ENCODE peak calls at places on chromosomes 5 and 9, in six cellular contexts. S is stomach, E is SK-N-SH, W is A549, F is sigmoid colon, Y is transverse colon. T is an unnamed sample.

GRCh38 chr9:124743686-124744348 is 27.3 kb downstream of the NR6A1 start:
- DNase-seq in W (no peak), S (no peak), F (no peak), E (no peak), Y (no peak), T (no peak)

GRCh38 chr9:71001780-71002386 is 119.5 kb downstream of the TRPM3 start:
- DNase-seq in F (no peak), S (peak), Y (peak), E (peak), W (no peak), T (no peak)

GRCh38 chr9:126494264-126494663 is 119.5 kb upstream of the LMX1B start:
- DNase-seq in W (no peak), Y (no peak), F (no peak), S (no peak), E (no peak), T (no peak)

GRCh38 chr5:148733601-148734438 is 79.5 kb upstream of the HTR4 start:
- DNase-seq in E (peak), F (peak), S (peak), Y (peak), W (peak), T (peak)

GRCh38 chr5:81853005-81853357 is 102.1 kb upstream of the SSBP2 start:
- DNase-seq in E (no peak), S (no peak), W (no peak), F (no peak), Y (no peak), T (no peak)

GRCh38 chr5:122844136-122844915 is 1.1 kb upstream of the SNX24 start:
- DNase-seq in W (no peak), F (no peak), Y (peak), E (no peak), S (peak), T (no peak)

GRCh38 chr5:131773805-131774204 is 23.0 kb downstream of the FNIP1 start:
- DNase-seq in F (no peak), S (no peak), Y (no peak), E (no peak), W (no peak), T (no peak)

GRCh38 chr9:649128-650074 is 192.1 kb upstream of the DMRT1 start:
- DNase-seq in E (no peak), S (no peak), Y (no peak), F (no peak), W (no peak), T (no peak)

GRCh38 chr5:370959-371810 is 49.7 kb downstream of the AHRR start:
- DNase-seq in Y (peak), F (no peak), E (no peak), S (peak), W (no peak), T (no peak)

GRCh38 chr5:177546262-177546741 is 8.1 kb downstream of the FAM193B start:
- DNase-seq in W (peak), E (no peak), Y (no peak), S (no peak), F (peak), T (no peak)

GRCh38 chr9:6440405-6440804 is 27.4 kb downstream of the UHRF2 start:
- DNase-seq in S (no peak), F (no peak), Y (no peak), W (no peak), E (no peak), T (no peak)

GRCh38 chr5:35030426-35030825 is 17.3 kb downstream of the AGXT2 start:
- DNase-seq in W (no peak), E (no peak), F (no peak), S (no peak), Y (no peak), T (no peak)

GRCh38 chr9:68454579-68455334 is 85.9 kb downstream of the TMEM252 start:
- DNase-seq in W (no peak), S (no peak), Y (no peak), E (no peak), F (peak), T (no peak)

GRCh38 chr9:19373527-19373926 is 6.5 kb downstream of the RPS6 start:
- DNase-seq in F (no peak), Y (no peak), S (no peak), W (no peak), E (no peak), T (no peak)

GRCh38 chr9:85577353-85577952 is 164.3 kb downstream of the AGTPBP1 start:
- DNase-seq in W (no peak), F (no peak), S (no peak), Y (no peak), E (no peak), T (no peak)

GRCh38 chr5:63596254-63596653 is 366.0 kb downstream of the HTR1A start:
- DNase-seq in Y (no peak), E (no peak), S (no peak), W (no peak), F (no peak), T (no peak)

GRCh38 chr5:78905084-78905938 is 79.8 kb downstream of the ARSB start:
- DNase-seq in S (no peak), E (no peak), F (no peak), W (no peak), Y (no peak), T (no peak)

GRCh38 chr9:95031711-95032461 is 285.6 kb downstream of the FANCC start:
- DNase-seq in E (no peak), Y (no peak), W (no peak), S (peak), F (no peak), T (no peak)

GRCh38 chr5:97545856-97546570 is 363.0 kb upstream of the RIOK2 start:
- DNase-seq in F (no peak), W (no peak), E (no peak), Y (no peak), S (no peak), T (no peak)

GRCh38 chr5:79229357-79230174 is 6.4 kb upstream of the JMY start:
- DNase-seq in E (peak), Y (no peak), W (no peak), F (no peak), S (no peak), T (no peak)

GRCh38 chr5:122999947-123000563 is 36.5 kb downstream of the PPIC start:
- DNase-seq in S (peak), Y (peak), W (peak), E (no peak), F (no peak), T (no peak)

GRCh38 chr5:149133795-149134777 is 7.2 kb upstream of the ABLIM3 start:
- DNase-seq in F (no peak), E (no peak), S (peak), W (peak), Y (no peak), T (no peak)

GRCh38 chr9:69346596-69347390 is 21.8 kb downstream of the ENTREP1 start:
- DNase-seq in F (no peak), Y (no peak), S (no peak), W (no peak), E (no peak), T (no peak)

GRCh38 chr5:547086-547924 is 23.1 kb upstream of the SLC9A3 start:
- DNase-seq in Y (peak), S (no peak), F (peak), E (no peak), W (no peak), T (no peak)

GRCh38 chr5:59525957-59526356 is 367.6 kb downstream of the PDE4D start:
- DNase-seq in E (no peak), F (no peak), W (no peak), S (no peak), Y (no peak), T (no peak)

GRCh38 chr9:128162215-128163026 is 2.4 kb downstream of the BBLN start:
- DNase-seq in E (no peak), F (no peak), W (no peak), Y (no peak), S (no peak), T (peak)

GRCh38 chr5:33241826-33242225 is 198.9 kb upstream of the TARS1 start:
- DNase-seq in Y (no peak), F (no peak), W (no peak), S (no peak), E (no peak), T (no peak)

GRCh38 chr9:133677126-133678010 is 41.2 kb downstream of the DBH start:
- DNase-seq in F (no peak), S (no peak), E (no peak), Y (no peak), W (no peak), T (no peak)

GRCh38 chr9:93010696-93011095 is 47.8 kb upstream of the SUSD3 start:
- DNase-seq in W (no peak), S (no peak), F (no peak), Y (no peak), E (peak), T (no peak)

GRCh38 chr5:126514159-126515141 is 80.6 kb downstream of the ALDH7A1 start:
- DNase-seq in S (no peak), E (no peak), Y (no peak), W (no peak), F (no peak), T (peak)

GRCh38 chr9:19614294-19614693 is 174.5 kb downstream of the SLC24A2 start:
- DNase-seq in W (no peak), Y (no peak), E (no peak), F (no peak), S (no peak), T (no peak)

GRCh38 chr5:159133041-159133741 is 33.5 kb upstream of the EBF1 start:
- DNase-seq in W (peak), F (no peak), Y (no peak), E (peak), S (no peak), T (peak)

GRCh38 chr5:82551840-82552385 is 273.8 kb upstream of the RPS23 start:
- DNase-seq in Y (no peak), F (no peak), S (no peak), W (no peak), E (peak), T (no peak)

GRCh38 chr5:104347119-104347708 is 784.6 kb upstream of the NUDT12 start:
- DNase-seq in W (no peak), Y (no peak), S (no peak), E (no peak), F (no peak), T (no peak)

GRCh38 chr9:27276182-27277030 is 20.5 kb downstream of the EQTN start:
- DNase-seq in F (no peak), E (peak), W (peak), S (no peak), Y (no peak), T (no peak)

GRCh38 chr5:80764786-80765185 is 110.0 kb upstream of the DHFR start:
- DNase-seq in S (no peak), F (no peak), E (no peak), Y (no peak), W (no peak), T (no peak)

GRCh38 chr5:179192185-179192890 is 132.2 kb downstream of the ZNF354C start:
- DNase-seq in W (no peak), F (peak), E (peak), Y (no peak), S (no peak), T (no peak)

GRCh38 chr5:43061352-43061751 is 21.2 kb upstream of the ANXA2R start:
- DNase-seq in W (no peak), E (no peak), S (no peak), Y (no peak), F (no peak), T (no peak)

GRCh38 chr5:163459888-163460561 is at the start of gene NUDCD2:
- DNase-seq in S (peak), W (peak), E (peak), Y (peak), F (peak), T (peak)
- TF ChIP-seq EP300 in S (no peak), W (no peak), E (no peak), Y (no peak), F (no peak), T (peak)

GRCh38 chr5:134029156-134029555 is 24.4 kb upstream of the VDAC1 start:
- DNase-seq in W (peak), F (no peak), S (no peak), Y (no peak), E (no peak), T (no peak)
- TF ChIP-seq EP300 in W (peak), F (no peak), S (no peak), Y (no peak), E (no peak), T (no peak)

GRCh38 chr5:68435611-68436010 is 220.1 kb downstream of the PIK3R1 start:
- DNase-seq in S (no peak), W (no peak), E (no peak), Y (peak), F (no peak), T (no peak)

GRCh38 chr5:68431601-68432337 is 216.2 kb downstream of the PIK3R1 start:
- DNase-seq in S (no peak), Y (no peak), E (no peak), F (no peak), W (no peak), T (no peak)

GRCh38 chr5:68432682-68433081 is 217.1 kb downstream of the PIK3R1 start:
- DNase-seq in W (no peak), F (no peak), Y (no peak), S (no peak), E (no peak), T (no peak)

GRCh38 chr5:68436686-68437520 is 221.3 kb downstream of the PIK3R1 start:
- DNase-seq in F (no peak), E (peak), S (no peak), W (no peak), Y (no peak), T (no peak)

DNA sequence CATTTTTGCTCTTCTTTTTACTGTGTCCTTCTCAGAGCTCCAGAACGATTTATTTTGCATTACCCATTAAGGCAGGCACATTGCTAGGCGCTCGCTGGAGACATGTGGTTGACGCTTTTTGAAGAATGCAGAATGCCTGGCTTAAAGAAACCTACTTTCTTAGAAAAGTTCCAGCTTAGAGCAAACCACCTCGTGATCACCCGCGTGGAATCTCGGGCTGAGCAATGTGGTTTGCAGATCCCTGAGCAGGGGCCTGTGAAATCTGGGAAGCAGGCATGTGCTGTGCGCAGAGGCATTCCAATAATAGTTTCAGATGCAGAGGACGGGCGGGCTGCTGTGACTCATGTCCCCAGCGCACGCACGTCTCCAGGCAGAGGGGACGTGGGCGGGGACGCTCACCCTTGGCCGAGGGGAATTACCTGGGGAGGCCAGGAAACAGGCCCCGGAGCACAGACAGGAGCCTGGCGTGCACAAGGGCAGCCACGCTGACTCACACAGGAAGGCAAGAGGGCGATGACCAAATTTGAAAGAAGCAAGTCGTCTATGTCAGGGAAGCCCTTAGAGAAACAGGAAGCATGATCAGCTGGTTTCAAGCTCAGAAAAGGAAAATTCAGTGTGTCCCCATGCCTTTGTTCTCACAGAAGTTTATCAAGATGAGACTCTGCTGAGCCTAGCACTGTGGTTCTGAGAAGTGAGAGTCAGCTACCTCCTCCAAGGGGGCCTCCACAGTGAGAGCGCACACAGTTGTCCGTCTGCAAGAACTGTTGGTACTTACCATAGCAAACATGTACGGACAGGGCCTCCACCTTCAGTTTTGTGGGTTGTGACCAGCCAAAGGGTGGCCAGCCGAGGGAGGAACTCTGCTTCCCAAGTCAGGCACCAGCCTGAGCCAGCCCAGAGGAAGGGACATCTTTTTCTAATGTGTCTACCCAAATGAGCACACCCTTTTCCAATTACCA is 218.6 kb downstream of the PIK3R1 start:
- DNase-seq in Y (peak), W (peak), E (no peak), F (peak), S (peak), T (peak)
- TF ChIP-seq EP300 in Y (peak), W (no peak), E (no peak), F (peak), S (no peak), T (peak)

GRCh38 chr9:113998114-113998513 is 80.0 kb downstream of the AMBP start:
- DNase-seq in S (peak), Y (no peak), E (no peak), F (no peak), W (no peak), T (peak)
- TF ChIP-seq EP300 in S (no peak), Y (no peak), E (no peak), F (no peak), W (no peak), T (no peak)

T was measured in ovary.